ENCODE peak calls at places on chromosome 1, in five cellular contexts. W, C, M, Y and E are unnamed samples.

GRCh38 chr1:112436384-112437156 is 40.6 kb downstream of the CTTNBP2NL start:
- DNase-seq in W (no peak), C (no peak), M (no peak), Y (no peak), E (no peak)

GRCh38 chr1:57270926-57271698 is 152.7 kb downstream of the DAB1 start:
- DNase-seq in W (no peak), C (no peak), M (no peak), Y (no peak), E (no peak)

GRCh38 chr1:64451449-64451848 is 18.5 kb upstream of the CACHD1 start:
- DNase-seq in W (no peak), C (no peak), M (no peak), Y (no peak), E (no peak)

GRCh38 chr1:1024421-1025415 is 4.8 kb downstream of the AGRN start:
- DNase-seq in W (no peak), C (no peak), M (no peak), Y (no peak), E (no peak)

GRCh38 chr1:167197692-167198091 is 23.0 kb upstream of the POU2F1 start:
- DNase-seq in W (no peak), C (no peak), M (no peak), Y (no peak), E (no peak)

GRCh38 chr1:22591576-22591975 is 28.3 kb downstream of the EPHA8 start:
- DNase-seq in W (no peak), C (no peak), M (no peak), Y (no peak), E (no peak)

GRCh38 chr1:53524428-53525400 is 65.5 kb downstream of the DMRTB1 start:
- DNase-seq in W (peak; percentile 14), C (no peak), M (no peak), Y (no peak), E (no peak)

GRCh38 chr1:148372731-148373130 is 110.4 kb downstream of the PPIAL4G start:
- DNase-seq in W (no peak), C (no peak), M (no peak), Y (no peak), E (no peak)

GRCh38 chr1:9724706-9725476 is 73.4 kb downstream of the PIK3CD start:
- DNase-seq in W (peak; percentile 65), C (no peak), M (peak; percentile 64), Y (peak; percentile 87), E (no peak)

GRCh38 chr1:182781849-182782586 is 7.6 kb upstream of the NPL start:
- DNase-seq in W (peak; percentile 84), C (no peak), M (no peak), Y (peak; percentile 64), E (peak; percentile 14)

GRCh38 chr1:43021547-43022474 is 63.1 kb upstream of the SLC2A1 start:
- DNase-seq in W (no peak), C (no peak), M (no peak), Y (no peak), E (no peak)

GRCh38 chr1:88877382-88877825 is 14.0 kb downstream of the GTF2B start:
- DNase-seq in W (no peak), C (no peak), M (no peak), Y (no peak), E (no peak)

GRCh38 chr1:26500488-26501175 is 28.4 kb downstream of the HMGN2 start:
- DNase-seq in W (peak; percentile 69), C (peak; percentile 38), M (peak; percentile 25), Y (peak; percentile 96), E (peak; percentile 92)
- TF ChIP-seq CTCF in W (no peak), C (no peak), M (no peak), Y (no peak), E (no peak)

GRCh38 chr1:157775101-157775870 is 1.6 kb downstream of the FCRL2 start:
- DNase-seq in W (no peak), C (no peak), M (no peak), Y (no peak), E (no peak)
- H3K4me1 ChIP-seq in W (no peaks in the 10 kb centered on the region), C (no peaks in the 10 kb centered on the region), M (no peaks in the 10 kb centered on the region), Y (no peaks in the 10 kb centered on the region), E (no peaks in the 10 kb centered on the region)

DNA sequence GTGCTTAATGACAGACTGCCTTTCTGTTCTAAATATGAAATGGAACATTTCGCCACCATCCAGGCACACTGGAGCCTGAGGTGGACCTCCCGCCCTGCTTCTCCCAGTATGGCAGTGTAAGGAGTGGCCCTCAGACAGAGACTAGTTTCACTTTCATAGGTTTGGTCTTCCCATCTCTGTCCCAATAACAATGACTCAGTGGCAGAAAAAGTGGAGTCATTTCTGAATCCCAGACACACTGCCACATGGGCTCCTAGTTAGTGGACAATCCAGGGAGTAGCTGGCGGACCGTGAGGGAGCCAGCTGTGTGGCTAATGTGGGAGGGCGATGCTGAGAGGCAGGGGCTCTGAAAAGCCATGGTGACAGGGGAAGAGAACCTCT is 95.6 kb upstream of the TSPAN2 start:
- DNase-seq in W (no peak), C (peak; percentile 43), M (no peak), Y (no peak), E (peak; percentile 89)
- H3K4me3 ChIP-seq in W (no peak overlapping the region), C (peak overlapping the region; percentile 50), M (no peak overlapping the region), Y (no peak overlapping the region), E (peak overlapping the region; percentile 50)

DNA sequence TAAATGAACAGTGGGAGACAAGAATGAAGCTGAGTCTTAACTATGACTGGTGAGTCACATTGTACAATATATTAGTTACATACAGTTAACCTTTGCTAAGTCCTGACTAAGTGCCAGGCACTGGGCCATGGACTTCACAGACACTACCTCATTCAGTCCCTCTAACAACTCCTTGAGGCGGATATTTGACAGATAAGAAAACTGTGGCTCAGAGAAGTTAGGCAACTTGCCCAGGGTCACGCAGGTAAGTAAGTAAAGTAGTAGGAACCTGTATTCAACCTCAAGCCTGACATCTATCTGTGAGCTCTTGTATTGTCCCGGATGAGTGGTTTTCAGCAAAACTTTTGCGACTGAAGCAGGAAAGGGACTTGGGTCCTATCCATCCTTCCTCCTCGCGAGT is 62.1 kb downstream of the GNG12 start:
- DNase-seq in W (no peak), C (no peak), M (no peak), Y (peak; percentile 65), E (no peak)
- TF ChIP-seq CTCF in W (no peak), C (no peak), M (no peak), Y (peak; percentile 49), E (no peak)